ENCODE peak calls at places on chromosomes 11 and 22, in five cellular contexts. One of them, this sample, is unnamed.

GRCh38 chr11:1060410-1060809 is 14.3 kb upstream of the MUC2 start:
- ATAC-seq in upper lobe of right lung: no peak
- ATAC-seq in upper lobe of left lung: no peak
- ATAC-seq in body of pancreas: no peak
- ATAC-seq in K562: no peak
- ATAC-seq in this sample: no peak

GRCh38 chr22:22871536-22872278 is 15.9 kb upstream of the IGLL5 start:
- ATAC-seq in upper lobe of right lung: no peak
- ATAC-seq in upper lobe of left lung: no peak
- ATAC-seq in K562: peak; percentile 2
- ATAC-seq in body of pancreas: no peak
- ATAC-seq in this sample: no peak

GRCh38 chr11:78061088-78061920 is 2.4 kb upstream of the THRSP start:
- ATAC-seq in upper lobe of right lung: peak; percentile 55
- ATAC-seq in upper lobe of left lung: no peak
- ATAC-seq in K562: peak; percentile 44
- ATAC-seq in body of pancreas: peak; percentile 94
- ATAC-seq in this sample: no peak

GRCh38 chr11:118046051-118046963 is 30.6 kb upstream of the TMPRSS4 start:
- ATAC-seq in upper lobe of right lung: no peak
- ATAC-seq in upper lobe of left lung: no peak
- ATAC-seq in K562: peak; percentile 65
- ATAC-seq in body of pancreas: no peak
- ATAC-seq in this sample: no peak

GRCh38 chr11:3803726-3804510 is 4.4 kb upstream of the PGAP2 start:
- ATAC-seq in body of pancreas: no peak
- ATAC-seq in K562: no peak
- ATAC-seq in upper lobe of right lung: no peak
- ATAC-seq in upper lobe of left lung: no peak
- ATAC-seq in this sample: no peak

GRCh38 chr11:114061053-114062049 is 1.8 kb downstream of the ZBTB16 start:
- ATAC-seq in K562: peak; percentile 40
- ATAC-seq in upper lobe of left lung: peak; percentile 12
- ATAC-seq in upper lobe of right lung: peak; percentile 9
- ATAC-seq in body of pancreas: peak; percentile 6
- ATAC-seq in this sample: peak; percentile 8

GRCh38 chr11:32343325-32344008 is 91.9 kb downstream of the WT1 start:
- ATAC-seq in K562: no peak
- ATAC-seq in upper lobe of left lung: no peak
- ATAC-seq in body of pancreas: no peak
- ATAC-seq in upper lobe of right lung: no peak
- ATAC-seq in this sample: no peak

GRCh38 chr11:126082251-126083109 is 19.8 kb upstream of the CDON start:
- ATAC-seq in upper lobe of left lung: no peak
- ATAC-seq in K562: no peak
- ATAC-seq in body of pancreas: no peak
- ATAC-seq in upper lobe of right lung: no peak
- ATAC-seq in this sample: no peak

GRCh38 chr11:129999407-129999806 is 3.2 kb downstream of the PRDM10 start:
- ATAC-seq in upper lobe of right lung: no peak
- ATAC-seq in upper lobe of left lung: no peak
- ATAC-seq in K562: no peak
- ATAC-seq in body of pancreas: no peak
- ATAC-seq in this sample: no peak

GRCh38 chr11:73130181-73130580 is 11.9 kb downstream of the FCHSD2 start:
- ATAC-seq in K562: no peak
- ATAC-seq in body of pancreas: no peak
- ATAC-seq in upper lobe of right lung: no peak
- ATAC-seq in upper lobe of left lung: no peak
- ATAC-seq in this sample: no peak

GRCh38 chr22:36358533-36359171 is 29.1 kb downstream of the MYH9 start:
- ATAC-seq in K562: no peak
- ATAC-seq in upper lobe of left lung: no peak
- ATAC-seq in body of pancreas: no peak
- ATAC-seq in upper lobe of right lung: peak; percentile 9
- ATAC-seq in this sample: peak; percentile 61

GRCh38 chr11:134925432-134925831 is 513.4 kb upstream of the B3GAT1 start:
- ATAC-seq in K562: no peak
- ATAC-seq in upper lobe of right lung: no peak
- ATAC-seq in body of pancreas: no peak
- ATAC-seq in upper lobe of left lung: no peak
- ATAC-seq in this sample: no peak

GRCh38 chr11:126054882-126055281 is 7.8 kb downstream of the CDON start:
- ATAC-seq in upper lobe of right lung: no peak
- ATAC-seq in body of pancreas: no peak
- ATAC-seq in upper lobe of left lung: no peak
- ATAC-seq in K562: no peak
- ATAC-seq in this sample: no peak

GRCh38 chr22:39243443-39244072 is 1.2 kb downstream of the PDGFB start:
- ATAC-seq in upper lobe of left lung: no peak
- ATAC-seq in upper lobe of right lung: no peak
- ATAC-seq in K562: peak; percentile 27
- ATAC-seq in body of pancreas: peak; percentile 16
- ATAC-seq in this sample: no peak

GRCh38 chr22:38014083-38014482 is 29.7 kb upstream of the SOX10 start:
- ATAC-seq in body of pancreas: no peak
- ATAC-seq in upper lobe of right lung: no peak
- ATAC-seq in upper lobe of left lung: no peak
- ATAC-seq in K562: no peak
- ATAC-seq in this sample: no peak

GRCh38 chr11:15651782-15652181 is 537.1 kb downstream of the INSC start:
- ATAC-seq in upper lobe of right lung: no peak
- ATAC-seq in body of pancreas: no peak
- ATAC-seq in K562: no peak
- ATAC-seq in upper lobe of left lung: no peak
- ATAC-seq in this sample: no peak

GRCh38 chr11:94964934-94965333 is 8.4 kb downstream of the CWC15 start:
- ATAC-seq in upper lobe of left lung: no peak
- ATAC-seq in body of pancreas: no peak
- ATAC-seq in K562: peak; percentile 66
- ATAC-seq in upper lobe of right lung: no peak
- ATAC-seq in this sample: no peak

GRCh38 chr11:120198403-120198786 is 12.4 kb upstream of the OAF start:
- ATAC-seq in body of pancreas: no peak
- ATAC-seq in upper lobe of right lung: no peak
- ATAC-seq in upper lobe of left lung: no peak
- ATAC-seq in K562: no peak
- ATAC-seq in this sample: no peak

GRCh38 chr22:22959147-22959827 is 71.7 kb downstream of the IGLL5 start:
- ATAC-seq in upper lobe of right lung: peak; percentile 56
- ATAC-seq in body of pancreas: peak; percentile 53
- ATAC-seq in K562: peak; percentile 85
- ATAC-seq in upper lobe of left lung: peak; percentile 54
- ATAC-seq in this sample: peak; percentile 57

GRCh38 chr22:21936151-21936778 is 16.4 kb downstream of the PPM1F start:
- ATAC-seq in K562: no peak
- ATAC-seq in upper lobe of right lung: peak; percentile 57
- ATAC-seq in body of pancreas: no peak
- ATAC-seq in upper lobe of left lung: peak; percentile 25
- ATAC-seq in this sample: no peak

GRCh38 chr11:278001-278951 is at the start of gene NLRP6:
- ATAC-seq in K562: peak; percentile 39
- ATAC-seq in upper lobe of right lung: no peak
- ATAC-seq in body of pancreas: no peak
- ATAC-seq in upper lobe of left lung: no peak
- ATAC-seq in this sample: no peak

GRCh38 chr11:63532799-63533475 is 3.7 kb upstream of the PLAAT4 start:
- ATAC-seq in upper lobe of left lung: no peak
- ATAC-seq in body of pancreas: no peak
- ATAC-seq in upper lobe of right lung: no peak
- ATAC-seq in K562: no peak
- ATAC-seq in this sample: no peak
- H3K4me1 ChIP-seq in upper lobe of left lung: peaks cover 54% of the 10 kb centered on the region
- H3K4me1 ChIP-seq in body of pancreas: peaks cover 18% of the 10 kb centered on the region
- H3K4me1 ChIP-seq in upper lobe of right lung: peaks cover 35% of the 10 kb centered on the region
- H3K4me1 ChIP-seq in K562: peaks cover 70% of the 10 kb centered on the region
- H3K4me1 ChIP-seq in this sample: peaks cover 11% of the 10 kb centered on the region

GRCh38 chr22:20425821-20426615 is 11.6 kb downstream of the SCARF2 start:
- ATAC-seq in K562: no peak
- ATAC-seq in upper lobe of right lung: no peak
- ATAC-seq in upper lobe of left lung: no peak
- ATAC-seq in body of pancreas: no peak
- ATAC-seq in this sample: no peak

GRCh38 chr22:20422965-20423635 is 14.5 kb downstream of the SCARF2 start:
- ATAC-seq in upper lobe of right lung: peak; percentile 3
- ATAC-seq in K562: no peak
- ATAC-seq in upper lobe of left lung: peak; percentile 5
- ATAC-seq in body of pancreas: peak; percentile 39
- ATAC-seq in this sample: peak; percentile 60

GRCh38 chr22:20424553-20424936 is 13.1 kb downstream of the SCARF2 start:
- ATAC-seq in K562: no peak
- ATAC-seq in body of pancreas: no peak
- ATAC-seq in upper lobe of left lung: no peak
- ATAC-seq in upper lobe of right lung: no peak
- ATAC-seq in this sample: no peak

GRCh38 chr22:20423636-20424511 is 13.8 kb downstream of the SCARF2 start:
- ATAC-seq in upper lobe of right lung: no peak
- ATAC-seq in K562: peak; percentile 5
- ATAC-seq in upper lobe of left lung: no peak
- ATAC-seq in body of pancreas: no peak
- ATAC-seq in this sample: no peak

DNA sequence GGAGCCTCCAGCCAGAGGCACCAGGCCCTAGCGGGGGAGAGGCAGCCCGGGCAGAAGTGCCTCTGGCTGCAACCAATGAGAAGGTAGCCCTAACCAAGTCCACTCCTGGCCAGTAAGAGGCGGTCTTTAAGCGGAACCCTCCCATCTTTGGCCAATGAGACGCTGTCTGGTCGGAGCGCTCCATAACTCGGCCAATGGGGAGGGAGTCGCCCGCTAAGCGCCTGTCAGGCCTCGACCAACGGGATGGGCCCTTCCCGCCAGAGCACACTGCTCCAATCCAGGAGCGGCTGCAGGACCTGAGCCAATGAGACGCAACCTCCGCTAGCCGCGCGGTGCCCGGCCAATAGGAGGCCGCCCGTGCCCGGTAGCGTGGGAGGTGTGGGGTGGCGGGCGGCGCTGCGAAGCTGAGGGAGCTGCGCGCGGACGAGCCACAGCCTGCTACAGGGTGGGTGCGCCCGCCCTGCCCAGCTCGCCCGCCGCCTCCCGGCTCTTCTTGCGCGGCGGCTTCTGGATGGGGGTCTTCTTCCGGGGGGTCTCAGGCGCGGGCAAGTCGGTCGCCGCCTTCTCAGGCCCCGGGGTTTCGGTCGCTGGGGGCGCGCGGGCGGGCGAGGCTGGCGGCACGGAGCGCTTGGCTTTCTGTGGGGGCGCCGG is 12.6 kb downstream of the SCARF2 start:
- ATAC-seq in K562: no peak
- ATAC-seq in upper lobe of right lung: peak; percentile 41
- ATAC-seq in body of pancreas: no peak
- ATAC-seq in upper lobe of left lung: no peak
- ATAC-seq in this sample: peak; percentile 20
- H3K4me1 ChIP-seq in K562: peaks cover 12% of the 10 kb centered on the region
- H3K4me1 ChIP-seq in upper lobe of right lung: peaks cover 7% of the 10 kb centered on the region
- H3K4me1 ChIP-seq in body of pancreas: peaks cover 29% of the 10 kb centered on the region
- H3K4me1 ChIP-seq in upper lobe of left lung: peaks cover 42% of the 10 kb centered on the region
- H3K4me1 ChIP-seq in this sample: peaks cover 16% of the 10 kb centered on the region

GRCh38 chr22:28915969-28916368 is 32.6 kb downstream of the ZNRF3 start:
- ATAC-seq in body of pancreas: no peak
- ATAC-seq in K562: no peak
- ATAC-seq in upper lobe of left lung: no peak
- ATAC-seq in upper lobe of right lung: no peak
- ATAC-seq in this sample: no peak
- H3K4me1 ChIP-seq in body of pancreas: peaks cover 63% of the 10 kb centered on the region
- H3K4me1 ChIP-seq in K562: no peaks in the 10 kb centered on the region
- H3K4me1 ChIP-seq in upper lobe of left lung: peaks cover 62% of the 10 kb centered on the region
- H3K4me1 ChIP-seq in upper lobe of right lung: peaks cover 58% of the 10 kb centered on the region
- H3K4me1 ChIP-seq in this sample: peaks cover 28% of the 10 kb centered on the region

GRCh38 chr22:19961868-19962245 is 20.2 kb upstream of the TXNRD2 start:
- ATAC-seq in K562: no peak
- ATAC-seq in body of pancreas: no peak
- ATAC-seq in upper lobe of left lung: no peak
- ATAC-seq in upper lobe of right lung: no peak
- ATAC-seq in this sample: no peak
- H3K4me1 ChIP-seq in K562: peaks cover 27% of the 10 kb centered on the region
- H3K4me1 ChIP-seq in body of pancreas: peaks cover 58% of the 10 kb centered on the region
- H3K4me1 ChIP-seq in upper lobe of left lung: peaks cover 33% of the 10 kb centered on the region
- H3K4me1 ChIP-seq in upper lobe of right lung: peaks cover 25% of the 10 kb centered on the region
- H3K4me1 ChIP-seq in this sample: no peaks in the 10 kb centered on the region

GRCh38 chr11:12684354-12684753 is 10.1 kb downstream of the TEAD1 start:
- ATAC-seq in upper lobe of right lung: no peak
- ATAC-seq in K562: peak; percentile 9
- ATAC-seq in upper lobe of left lung: no peak
- ATAC-seq in body of pancreas: no peak
- ATAC-seq in this sample: no peak
- H3K4me1 ChIP-seq in upper lobe of right lung: peaks cover 30% of the 10 kb centered on the region
- H3K4me1 ChIP-seq in K562: peaks cover 57% of the 10 kb centered on the region
- H3K4me1 ChIP-seq in upper lobe of left lung: peaks cover 46% of the 10 kb centered on the region
- H3K4me1 ChIP-seq in body of pancreas: peaks cover 74% of the 10 kb centered on the region
- H3K4me1 ChIP-seq in this sample: peaks cover 21% of the 10 kb centered on the region

GRCh38 chr11:9568161-9568853 is 5.2 kb upstream of the WEE1 start:
- ATAC-seq in upper lobe of right lung: no peak
- ATAC-seq in upper lobe of left lung: no peak
- ATAC-seq in body of pancreas: no peak
- ATAC-seq in K562: no peak
- ATAC-seq in this sample: no peak
- H3K4me1 ChIP-seq in upper lobe of right lung: peaks cover 22% of the 10 kb centered on the region
- H3K4me1 ChIP-seq in upper lobe of left lung: peaks cover 41% of the 10 kb centered on the region
- H3K4me1 ChIP-seq in body of pancreas: peaks cover 51% of the 10 kb centered on the region
- H3K4me1 ChIP-seq in K562: peaks cover 53% of the 10 kb centered on the region
- H3K4me1 ChIP-seq in this sample: peaks cover 24% of the 10 kb centered on the region